ENCODE peak calls at places on chromosomes 1 and 21, in four cellular contexts. One of them, this sample, is unnamed.

GRCh38 chr21:45548711-45549491 is 6.7 kb upstream of the SLC19A1 start:
- DNase-seq in PC-9: no peak
- DNase-seq in endodermal cell: peak
- DNase-seq in fibroblast of mammary gland: no peak
- DNase-seq in this sample: no peak

GRCh38 chr1:196873385-196873784 is 14.5 kb upstream of the CFHR4 start:
- DNase-seq in endodermal cell: no peak
- DNase-seq in fibroblast of mammary gland: no peak
- DNase-seq in PC-9: no peak
- DNase-seq in this sample: no peak

GRCh38 chr1:110136911-110137310 is 13.4 kb upstream of the SLC6A17 start:
- DNase-seq in endodermal cell: peak
- DNase-seq in PC-9: no peak
- DNase-seq in fibroblast of mammary gland: no peak
- DNase-seq in this sample: no peak

GRCh38 chr1:117339866-117340357 is 27.3 kb upstream of the MAN1A2 start:
- DNase-seq in fibroblast of mammary gland: peak
- DNase-seq in endodermal cell: peak
- DNase-seq in PC-9: peak
- DNase-seq in this sample: no peak

GRCh38 chr1:230315099-230315498 is 111.0 kb downstream of the PGBD5 start:
- DNase-seq in fibroblast of mammary gland: no peak
- DNase-seq in PC-9: no peak
- DNase-seq in endodermal cell: no peak
- DNase-seq in this sample: no peak

GRCh38 chr21:33334191-33334590 is 9.4 kb downstream of the IFNAR1 start:
- DNase-seq in endodermal cell: no peak
- DNase-seq in PC-9: no peak
- DNase-seq in fibroblast of mammary gland: no peak
- DNase-seq in this sample: no peak

GRCh38 chr1:93503163-93503562 is 55.2 kb downstream of the FNBP1L start:
- DNase-seq in PC-9: no peak
- DNase-seq in fibroblast of mammary gland: no peak
- DNase-seq in endodermal cell: no peak
- DNase-seq in this sample: no peak

GRCh38 chr1:89451011-89451410 is 73.6 kb upstream of the LRRC8B start:
- DNase-seq in PC-9: no peak
- DNase-seq in endodermal cell: no peak
- DNase-seq in fibroblast of mammary gland: peak
- DNase-seq in this sample: no peak

GRCh38 chr1:226702318-226702956 is 36.6 kb downstream of the ITPKB start:
- DNase-seq in fibroblast of mammary gland: peak
- DNase-seq in endodermal cell: peak
- DNase-seq in PC-9: no peak
- DNase-seq in this sample: no peak

GRCh38 chr1:86380257-86380861 is 15.8 kb downstream of the ODF2L start:
- DNase-seq in PC-9: peak
- DNase-seq in fibroblast of mammary gland: peak
- DNase-seq in endodermal cell: no peak
- DNase-seq in this sample: peak

GRCh38 chr1:113250161-113250560 is 140.2 kb upstream of the MAGI3 start:
- DNase-seq in endodermal cell: no peak
- DNase-seq in fibroblast of mammary gland: no peak
- DNase-seq in PC-9: no peak
- DNase-seq in this sample: no peak

GRCh38 chr1:172895050-172895460 is 155.7 kb downstream of the TNFSF18 start:
- DNase-seq in endodermal cell: no peak
- DNase-seq in fibroblast of mammary gland: peak
- DNase-seq in PC-9: no peak
- DNase-seq in this sample: no peak

GRCh38 chr1:166907763-166908162 is 31.7 kb upstream of the TADA1 start:
- DNase-seq in endodermal cell: no peak
- DNase-seq in PC-9: no peak
- DNase-seq in fibroblast of mammary gland: no peak
- DNase-seq in this sample: no peak

GRCh38 chr1:33074193-33074945 is 6.6 kb upstream of the AZIN2 start:
- DNase-seq in PC-9: no peak
- DNase-seq in fibroblast of mammary gland: no peak
- DNase-seq in endodermal cell: no peak
- DNase-seq in this sample: no peak

GRCh38 chr1:70855203-70855602 is 192.4 kb downstream of the PTGER3 start:
- DNase-seq in PC-9: no peak
- DNase-seq in endodermal cell: no peak
- DNase-seq in fibroblast of mammary gland: no peak
- DNase-seq in this sample: no peak

GRCh38 chr1:30660241-30660640 is 63.1 kb downstream of the MATN1 start:
- DNase-seq in fibroblast of mammary gland: no peak
- DNase-seq in endodermal cell: peak
- DNase-seq in PC-9: no peak
- DNase-seq in this sample: no peak

GRCh38 chr1:232306269-232306911 is 323.5 kb downstream of the SIPA1L2 start:
- DNase-seq in endodermal cell: peak
- DNase-seq in fibroblast of mammary gland: no peak
- DNase-seq in PC-9: no peak
- DNase-seq in this sample: no peak

GRCh38 chr1:95257758-95258157 is 23.7 kb downstream of the RWDD3 start:
- DNase-seq in fibroblast of mammary gland: no peak
- DNase-seq in endodermal cell: no peak
- DNase-seq in PC-9: peak
- DNase-seq in this sample: no peak

GRCh38 chr1:28893403-28894102 is 20.8 kb upstream of the EPB41 start:
- DNase-seq in fibroblast of mammary gland: peak
- DNase-seq in PC-9: no peak
- DNase-seq in endodermal cell: peak
- DNase-seq in this sample: no peak

GRCh38 chr1:214438059-214438458 is 113.3 kb downstream of the PTPN14 start:
- DNase-seq in fibroblast of mammary gland: no peak
- DNase-seq in endodermal cell: no peak
- DNase-seq in PC-9: no peak
- DNase-seq in this sample: no peak

DNA sequence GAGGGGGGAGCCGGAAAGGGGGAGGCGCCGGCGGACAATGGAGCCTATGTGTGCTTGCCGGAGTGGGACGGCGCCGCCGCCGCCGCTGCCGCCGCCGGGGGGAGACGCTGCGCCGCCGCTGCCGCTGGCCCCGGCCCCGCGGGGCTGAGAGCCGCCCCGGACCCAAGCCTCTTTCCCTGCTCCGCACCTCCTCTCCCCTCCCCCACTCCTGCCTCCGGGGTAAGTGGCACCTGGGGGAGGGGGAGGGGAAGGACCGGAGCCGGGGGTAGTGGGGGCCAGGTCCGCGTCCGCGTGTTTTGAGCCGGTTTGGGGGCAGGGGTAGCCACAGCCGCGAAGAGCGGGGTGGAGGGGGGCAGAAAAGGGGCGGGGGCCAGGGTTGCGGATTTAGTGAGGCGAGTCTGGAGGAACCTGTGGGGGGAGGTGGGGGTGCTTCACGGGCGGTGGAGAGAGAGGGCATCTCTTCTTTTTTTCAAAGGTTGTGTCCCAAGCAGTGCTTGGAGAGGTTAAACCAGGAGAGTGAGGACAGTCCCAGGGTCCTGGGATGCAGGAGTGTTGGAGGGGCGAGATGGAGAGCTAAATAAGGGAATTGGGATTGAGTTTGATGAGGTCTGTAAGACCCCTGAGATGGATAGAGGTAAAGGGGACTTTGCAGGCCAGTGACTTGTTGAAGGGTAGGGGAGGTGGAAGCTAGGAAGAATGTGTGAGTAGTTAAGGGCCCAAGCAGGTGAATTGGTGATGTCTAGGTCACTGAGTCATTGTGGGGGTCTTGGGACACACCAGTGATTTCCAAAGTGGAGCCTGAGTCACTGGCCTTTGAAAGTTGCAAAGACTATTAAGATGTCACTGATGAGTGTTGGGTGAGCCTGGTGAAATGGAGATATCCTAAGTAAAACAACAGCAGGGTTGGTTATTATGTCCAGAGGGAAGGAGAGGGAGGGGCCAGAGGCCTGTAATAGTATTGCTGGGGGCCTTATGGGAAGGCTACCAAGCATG is 59.1 kb downstream of the BCL9 start:
- DNase-seq in endodermal cell: no peak
- DNase-seq in PC-9: peak
- DNase-seq in fibroblast of mammary gland: peak
- DNase-seq in this sample: peak
- H3K4me3 ChIP-seq in endodermal cell: peak
- H3K4me3 ChIP-seq in PC-9: peak
- H3K4me3 ChIP-seq in fibroblast of mammary gland: peak
- H3K4me3 ChIP-seq in this sample: peak

GRCh38 chr1:206926286-206926685 is 4.5 kb upstream of the FCMR start:
- DNase-seq in PC-9: no peak
- DNase-seq in endodermal cell: no peak
- DNase-seq in fibroblast of mammary gland: no peak
- DNase-seq in this sample: no peak
- H3K4me3 ChIP-seq in PC-9: no peak
- H3K4me3 ChIP-seq in endodermal cell: no peak
- H3K4me3 ChIP-seq in fibroblast of mammary gland: no peak
- H3K4me3 ChIP-seq in this sample: no peak

GRCh38 chr1:183896466-183897026 is 91.6 kb downstream of the RGL1 start:
- DNase-seq in endodermal cell: no peak
- DNase-seq in PC-9: no peak
- DNase-seq in fibroblast of mammary gland: peak
- DNase-seq in this sample: no peak
- H3K4me3 ChIP-seq in endodermal cell: no peak
- H3K4me3 ChIP-seq in PC-9: no peak
- H3K4me3 ChIP-seq in fibroblast of mammary gland: no peak
- H3K4me3 ChIP-seq in this sample: no peak

GRCh38 chr1:84603223-84603622 is 29.0 kb upstream of the CTBS start:
- DNase-seq in PC-9: peak
- DNase-seq in endodermal cell: no peak
- DNase-seq in fibroblast of mammary gland: peak
- DNase-seq in this sample: no peak
- H3K4me3 ChIP-seq in PC-9: peak
- H3K4me3 ChIP-seq in endodermal cell: no peak
- H3K4me3 ChIP-seq in fibroblast of mammary gland: no peak
- H3K4me3 ChIP-seq in this sample: peak

DNA sequence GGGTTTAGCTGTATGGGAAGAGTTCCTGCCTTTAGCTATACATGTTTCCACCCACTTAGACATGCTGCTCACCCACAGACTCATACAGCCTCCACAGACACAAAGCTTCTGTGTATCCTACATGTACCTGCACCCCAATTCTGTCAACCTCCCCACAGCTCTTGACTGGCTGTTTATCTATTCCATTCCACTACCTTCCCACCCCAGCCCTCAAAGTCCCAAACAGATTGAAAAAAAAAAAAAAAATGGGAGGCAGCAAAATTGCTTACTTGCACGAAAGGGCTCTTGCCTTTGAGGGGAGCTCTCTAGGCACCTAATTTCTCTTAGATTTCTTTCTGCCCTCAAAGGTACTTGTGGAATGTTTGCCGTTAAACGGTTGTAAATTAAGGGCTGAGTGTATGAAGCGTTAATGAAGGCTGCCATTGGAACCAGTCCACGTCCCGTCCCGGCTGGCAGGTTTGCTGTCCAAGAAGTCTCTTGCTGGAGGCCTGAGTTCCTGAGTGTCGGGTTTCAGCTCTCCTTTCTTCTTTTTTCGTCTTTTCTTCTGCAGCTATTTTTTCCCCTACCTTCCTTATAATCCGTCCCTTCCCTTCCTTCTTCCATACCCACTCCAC is 43.6 kb downstream of the PBX1 start:
- DNase-seq in endodermal cell: peak
- DNase-seq in fibroblast of mammary gland: peak
- DNase-seq in PC-9: peak
- DNase-seq in this sample: peak
- H3K4me3 ChIP-seq in endodermal cell: peak
- H3K4me3 ChIP-seq in fibroblast of mammary gland: no peak
- H3K4me3 ChIP-seq in PC-9: peak
- H3K4me3 ChIP-seq in this sample: no peak

DNA sequence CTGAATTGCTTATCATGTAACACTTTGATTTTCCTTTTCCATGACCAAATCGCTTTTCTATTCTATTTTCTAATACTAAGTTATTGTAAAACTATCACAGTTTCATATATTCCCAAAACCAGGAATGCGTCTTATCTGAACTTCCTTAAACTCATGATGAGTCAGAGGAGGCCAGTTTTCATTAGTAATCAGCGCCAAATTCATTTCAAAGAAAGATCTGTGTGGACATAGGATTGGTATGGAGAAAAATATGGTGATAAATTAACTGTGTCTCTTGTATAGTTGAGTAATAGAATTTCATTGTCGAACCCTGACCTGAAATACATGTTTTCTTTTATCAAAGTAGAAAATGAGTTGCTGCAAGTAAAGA is 12.4 kb downstream of the SDCCAG8 start:
- DNase-seq in PC-9: peak
- DNase-seq in endodermal cell: no peak
- DNase-seq in fibroblast of mammary gland: peak
- DNase-seq in this sample: no peak
- H3K4me3 ChIP-seq in PC-9: peak
- H3K4me3 ChIP-seq in endodermal cell: no peak
- H3K4me3 ChIP-seq in fibroblast of mammary gland: no peak
- H3K4me3 ChIP-seq in this sample: no peak

GRCh38 chr1:201350361-201350725 is 27.1 kb downstream of the TNNT2 start:
- DNase-seq in endodermal cell: no peak
- DNase-seq in fibroblast of mammary gland: no peak
- DNase-seq in PC-9: no peak
- DNase-seq in this sample: no peak
- H3K4me3 ChIP-seq in endodermal cell: no peak
- H3K4me3 ChIP-seq in fibroblast of mammary gland: no peak
- H3K4me3 ChIP-seq in PC-9: no peak
- H3K4me3 ChIP-seq in this sample: no peak

This sample was measured in SJSA1.